ENCODE peak calls at places on chromosomes 3 and 15, in five cellular contexts. R, Y, L, T and I are unnamed samples.
A peak's percentile ranks its signal among the peaks of the same experiment; 100 is the strongest.

GRCh38 chr3:38473229-38473628 is 19.5 kb downstream of the ACVR2B start:
- DNase-seq in Y (no peak), L (no peak), R (no peak), T (no peak), I (no peak)

GRCh38 chr15:80736571-80736970 is 41.5 kb downstream of the ABHD17C start:
- DNase-seq in T (no peak), Y (no peak), L (no peak), R (no peak), I (no peak)

GRCh38 chr15:40769310-40770146 is at the start of gene C15orf62:
- DNase-seq in L (no peak), T (no peak), R (no peak), Y (no peak), I (no peak)

GRCh38 chr15:65954289-65954741 is 85.0 kb downstream of the RAB11A start:
- DNase-seq in T (no peak), R (no peak), L (no peak), Y (peak; percentile 79), I (no peak)

GRCh38 chr15:58771621-58772235 is 626 bp downstream of the MINDY2 start:
- DNase-seq in L (no peak), T (peak; percentile 19), Y (peak; percentile 78), R (peak; percentile 45), I (peak; percentile 80)

GRCh38 chr3:62134061-62134496 is 239.3 kb downstream of the FEZF2 start:
- DNase-seq in T (no peak), Y (no peak), L (no peak), R (no peak), I (no peak)

GRCh38 chr15:69145694-69146492 is 14.5 kb upstream of the GLCE start:
- DNase-seq in Y (peak; percentile 11), L (no peak), T (no peak), R (no peak), I (no peak)

GRCh38 chr15:84947947-84948830 is 33.5 kb upstream of the PDE8A start:
- DNase-seq in L (no peak), T (no peak), R (peak; percentile 35), Y (no peak), I (no peak)

GRCh38 chr3:65671004-65671403 is 367.7 kb downstream of the MAGI1 start:
- DNase-seq in R (no peak), L (no peak), Y (no peak), T (no peak), I (no peak)

GRCh38 chr3:121869731-121870130 is 24.5 kb upstream of the SLC15A2 start:
- DNase-seq in Y (no peak), T (no peak), L (no peak), R (no peak), I (no peak)

GRCh38 chr3:106183762-106184391 is 315.1 kb upstream of the CBLB start:
- DNase-seq in T (no peak), R (no peak), Y (no peak), L (no peak), I (no peak)

GRCh38 chr3:37125702-37126101 is 48.7 kb downstream of the LRRFIP2 start:
- DNase-seq in R (no peak), Y (no peak), T (no peak), L (no peak), I (no peak)

GRCh38 chr3:128041378-128041777 is 10.9 kb upstream of the SEC61A1 start:
- DNase-seq in T (no peak), Y (no peak), L (no peak), R (no peak), I (no peak)

GRCh38 chr3:16311960-16312451 is 47.0 kb downstream of the OXNAD1 start:
- DNase-seq in Y (no peak), L (no peak), R (no peak), T (peak; percentile 76), I (peak; percentile 54)

GRCh38 chr15:84685304-84685703 is 27.3 kb upstream of the NMB start:
- DNase-seq in L (no peak), R (no peak), Y (no peak), T (no peak), I (no peak)

GRCh38 chr3:177468816-177469590 is 271.7 kb upstream of the TBL1XR1 start:
- DNase-seq in Y (no peak), L (no peak), R (no peak), T (no peak), I (no peak)

GRCh38 chr15:90221251-90221900 is 12.4 kb downstream of the CIB1 start:
- DNase-seq in T (no peak), R (peak; percentile 68), Y (peak; percentile 90), L (no peak), I (peak; percentile 77)

GRCh38 chr15:68220967-68221366 is 8.6 kb downstream of the CLN6 start:
- DNase-seq in R (no peak), T (no peak), Y (no peak), L (no peak), I (no peak)

DNA sequence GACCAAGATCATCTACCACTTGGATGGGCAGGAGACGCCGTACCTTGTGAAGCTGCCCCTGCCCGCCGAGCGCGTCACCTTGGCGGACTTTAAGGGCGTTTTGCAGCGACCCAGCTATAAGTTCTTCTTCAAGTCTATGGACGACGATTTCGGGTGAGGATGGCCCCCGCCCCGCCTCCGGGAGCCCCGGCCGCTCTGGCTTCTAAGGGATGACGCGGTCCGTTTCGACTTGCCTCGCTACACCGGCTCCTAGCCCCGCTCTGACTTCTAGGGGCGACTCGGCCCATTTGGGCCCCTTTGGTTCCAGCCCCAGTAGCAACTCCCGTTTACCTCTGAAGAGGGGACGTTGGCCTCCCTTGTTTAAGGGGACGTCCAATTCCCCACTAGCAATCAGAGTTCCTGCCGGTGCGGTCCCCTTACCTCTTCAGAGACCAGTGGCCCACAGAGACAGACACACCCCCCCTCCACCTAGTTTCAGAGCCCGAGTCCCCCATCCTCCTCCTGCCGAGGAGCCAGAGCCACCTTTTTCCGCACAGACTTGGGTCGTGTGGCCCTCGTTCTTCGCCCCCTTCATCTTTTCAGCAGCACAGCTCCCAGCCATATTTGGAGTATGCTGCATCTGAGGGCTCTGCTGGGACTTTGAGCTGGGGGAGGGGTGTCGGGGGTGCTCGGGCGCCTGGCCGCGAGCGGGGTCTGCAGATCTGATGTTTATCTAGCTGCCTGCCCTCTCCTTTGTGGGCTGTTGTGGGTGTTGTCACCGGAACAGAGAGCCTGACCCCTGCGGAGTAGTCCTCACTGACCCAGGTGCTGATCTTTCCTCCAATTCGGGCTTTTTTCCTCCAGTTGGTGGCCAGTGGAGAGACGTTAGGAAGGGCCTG is 706 bp downstream of the DVL3 start:
- DNase-seq in L (no peak), R (peak; percentile 52), T (peak; percentile 47), Y (peak; percentile 61), I (no peak)
- H3K4me1 ChIP-seq in L (peaks cover 7% of the 10 kb centered on the region), R (peaks cover 29% of the 10 kb centered on the region), T (peaks cover 32% of the 10 kb centered on the region), Y (peaks cover 20% of the 10 kb centered on the region), I (no peaks in the 10 kb centered on the region)

DNA sequence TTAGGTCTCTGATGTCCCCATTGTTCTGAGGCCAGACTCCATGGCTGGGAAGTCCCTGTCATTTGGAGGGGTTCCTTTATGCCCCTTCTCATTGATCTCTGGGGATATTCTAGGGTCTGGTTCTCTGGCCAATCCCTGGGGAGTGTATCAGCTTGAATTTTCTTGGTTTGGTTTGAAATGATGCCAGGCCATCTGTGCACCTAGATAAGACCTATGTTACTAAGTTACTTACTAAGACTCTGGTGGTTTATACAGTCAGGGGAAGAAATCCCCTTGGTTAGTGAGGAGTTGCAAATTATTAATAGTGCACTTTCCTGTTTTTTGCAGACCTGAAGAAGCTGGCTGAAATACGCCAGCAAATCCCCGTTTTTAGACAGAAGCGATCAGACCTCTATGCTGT is 20.3 kb downstream of the NIT2 start:
- DNase-seq in L (no peak), T (no peak), Y (no peak), R (no peak), I (no peak)
- H3K4me3 ChIP-seq in L (no peak overlapping the region), T (no peak overlapping the region), Y (no peak overlapping the region), R (no peak overlapping the region), I (no peak overlapping the region)

DNA sequence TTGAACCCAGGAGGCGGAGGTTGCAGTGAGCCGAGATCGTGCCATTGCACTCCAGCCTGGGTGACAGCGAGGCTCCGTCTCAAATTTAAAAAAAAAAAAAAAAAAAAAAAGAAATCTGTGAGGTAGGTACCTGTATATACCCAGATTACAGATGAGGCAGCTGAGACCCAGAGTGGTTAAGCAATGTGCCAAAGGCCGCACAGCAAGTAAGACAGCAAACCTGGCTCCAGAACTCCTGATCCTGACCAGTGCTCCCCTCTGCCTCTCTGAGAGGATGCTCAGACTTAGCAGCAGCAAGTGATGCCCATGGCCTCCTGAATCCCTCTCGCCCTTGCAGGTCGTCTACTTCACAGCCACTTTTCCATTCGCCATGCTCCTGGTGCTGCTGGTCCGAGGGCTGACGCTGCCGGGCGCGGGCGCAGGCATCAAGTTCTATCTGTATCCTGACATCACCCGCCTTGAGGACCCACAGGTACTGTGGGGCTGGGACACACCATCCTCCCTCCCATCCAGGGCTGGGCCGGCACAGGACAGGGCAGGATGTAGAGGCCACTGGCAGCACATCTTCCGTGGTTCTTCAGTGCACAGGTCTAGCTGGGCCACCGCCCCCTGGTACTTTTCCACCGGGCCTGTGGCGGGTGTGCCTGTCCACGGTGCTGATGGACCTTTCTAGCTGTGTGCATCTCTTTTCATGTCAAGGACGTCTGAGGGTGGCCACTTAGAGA is 63.9 kb downstream of the SLC6A6 start:
- DNase-seq in R (no peak), T (no peak), Y (no peak), L (no peak), I (no peak)
- H3K36me3 ChIP-seq in R (peaks cover 99% of the 10 kb centered on the region), T (peaks cover 69% of the 10 kb centered on the region), Y (peaks cover 11% of the 10 kb centered on the region), L (peaks cover 45% of the 10 kb centered on the region), I (no peaks in the 10 kb centered on the region)

DNA sequence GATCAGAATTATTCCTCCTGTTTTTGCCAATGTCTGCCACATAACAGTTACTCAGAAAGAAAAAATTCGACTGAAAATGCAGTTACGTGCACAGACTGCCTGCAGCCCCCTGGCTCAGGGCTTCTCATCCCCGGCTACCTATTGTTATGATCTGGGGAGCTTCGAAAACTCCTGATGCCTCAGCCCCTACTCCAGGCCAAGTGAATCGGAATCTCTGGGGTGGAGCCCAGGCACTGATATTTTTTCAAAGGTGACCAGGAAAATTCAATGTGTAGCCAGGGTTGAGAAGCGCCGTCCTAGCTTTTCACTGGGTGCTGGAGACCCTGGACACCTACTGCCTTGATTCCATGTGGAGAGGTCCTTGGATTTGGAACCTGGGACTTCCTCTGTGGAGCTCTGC is 8.5 kb downstream of the ADAMTS17 start:
- DNase-seq in Y (no peak), L (no peak), R (no peak), T (no peak), I (no peak)
- H3K4me1 ChIP-seq in Y (no peaks in the 10 kb centered on the region), L (no peaks in the 10 kb centered on the region), R (no peaks in the 10 kb centered on the region), T (peaks cover 62% of the 10 kb centered on the region), I (no peaks in the 10 kb centered on the region)

GRCh38 chr3:188788621-188789081 is 383.1 kb upstream of the TPRG1 start:
- DNase-seq in T (peak; percentile 37), L (no peak), R (no peak), Y (no peak), I (no peak)
- H3K4me3 ChIP-seq in T (no peak overlapping the region), L (no peak overlapping the region), R (no peak overlapping the region), Y (no peak overlapping the region), I (no peak overlapping the region)